ENCODE peak calls at places on chromosomes 4 and X, in four cellular contexts. X is GM12878, E is K562, O is HepG2. I is an unnamed sample.

GRCh38 chr4:108172780-108173598 is 4.3 kb upstream of the LEF1 start:
- DNase-seq in O (peak; percentile 41), E (peak; percentile 86), X (no peak), I (no peak)

GRCh38 chr4:33722254-33722653 is 2522.1 kb downstream of the ARAP2 start:
- DNase-seq in O (no peak), X (no peak), E (no peak), I (no peak)

GRCh38 chr4:142574306-142574705 is 271.8 kb downstream of the INPP4B start:
- DNase-seq in X (no peak), E (no peak), O (no peak), I (no peak)

GRCh38 chrX:71253253-71254091 is 468 bp downstream of the ZMYM3 start:
- DNase-seq in X (no peak), O (peak; percentile 13), E (peak; percentile 71), I (no peak)

GRCh38 chr4:89160806-89161205 is 49.5 kb downstream of the TIGD2 start:
- DNase-seq in X (no peak), E (no peak), O (no peak), I (no peak)

GRCh38 chrX:46144566-46144965 is 400.7 kb downstream of the ZNF674 start:
- DNase-seq in X (no peak), E (no peak), O (no peak), I (no peak)

GRCh38 chr4:178415925-178416324 is 973.7 kb upstream of the AGA start:
- DNase-seq in X (no peak), E (no peak), O (no peak), I (no peak)

GRCh38 chrX:134622056-134622812 is 36.0 kb downstream of the PLAC1 start:
- DNase-seq in O (no peak), X (peak; percentile 35), E (peak; percentile 57), I (no peak)

GRCh38 chrX:81890476-81890875 is 688.6 kb downstream of the SH3BGRL start:
- DNase-seq in X (no peak), E (no peak), O (no peak), I (no peak)

GRCh38 chr4:170198742-170199141 is 109.0 kb upstream of the AADAT start:
- DNase-seq in O (no peak), X (no peak), E (no peak), I (no peak)

GRCh38 chr4:76072760-76073159 is 1.7 kb upstream of the ART3 start:
- DNase-seq in E (no peak), O (no peak), X (no peak), I (no peak)

GRCh38 chr4:156898373-156899117 is 73.1 kb downstream of the PDGFC start:
- DNase-seq in E (no peak), O (peak; percentile 35), X (no peak), I (no peak)
- TF ChIP-seq CREB1 in E (no peak), O (no peak), X (no peak), I (no peak)

GRCh38 chr4:151854731-151855130 is 93.9 kb upstream of the GATB start:
- DNase-seq in O (no peak), X (no peak), E (no peak), I (no peak)

GRCh38 chr4:151851354-151851753 is 90.5 kb upstream of the GATB start:
- DNase-seq in E (no peak), X (no peak), O (no peak), I (no peak)

GRCh38 chr4:151852202-151852601 is 91.4 kb upstream of the GATB start:
- DNase-seq in X (no peak), E (no peak), O (no peak), I (no peak)

GRCh38 chr4:151850751-151851150 is 89.9 kb upstream of the GATB start:
- DNase-seq in O (no peak), E (no peak), X (no peak), I (no peak)

DNA sequence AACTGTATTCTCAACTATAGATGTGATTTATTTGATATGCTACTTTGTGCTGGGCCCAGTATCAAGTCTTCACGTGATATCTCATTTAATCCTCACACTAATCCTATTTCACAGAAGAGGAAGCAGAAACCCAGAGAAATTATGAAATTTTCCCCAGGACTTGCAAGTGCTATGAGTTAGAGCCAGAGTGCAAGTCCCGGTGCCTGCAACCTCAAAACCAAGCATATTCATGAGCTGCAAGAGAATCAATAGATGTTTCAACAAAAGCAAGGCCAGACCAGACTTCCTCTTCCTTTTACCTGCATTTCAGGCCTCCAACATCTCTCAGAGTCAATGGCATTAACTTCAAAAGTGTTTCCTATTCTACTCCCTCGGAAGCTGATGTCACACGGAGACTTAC is 92.2 kb upstream of the GATB start:
- DNase-seq in O (no peak), X (no peak), E (no peak), I (no peak)
- TF ChIP-seq RFX5 in O (no peak), X (no peak), E (no peak), I (no peak)

DNA sequence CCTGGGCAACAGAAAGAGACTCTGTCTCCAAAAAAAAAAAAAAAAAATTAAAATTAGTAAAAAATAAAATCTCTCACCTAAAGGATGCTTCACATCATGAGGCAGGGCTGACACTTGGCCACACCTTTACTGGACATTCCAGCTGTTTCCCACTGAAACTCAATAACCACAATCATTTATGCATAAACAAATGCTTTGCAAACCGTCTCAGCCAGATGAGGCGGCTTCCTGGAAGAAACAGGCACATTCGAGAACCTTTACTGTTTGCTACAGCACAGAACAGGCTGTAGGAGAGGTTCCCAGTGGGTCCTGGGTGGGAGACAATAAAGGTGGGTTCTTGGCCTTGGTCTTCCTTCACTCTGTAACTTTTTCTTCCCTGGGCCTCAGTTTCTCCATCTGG is 10.9 kb upstream of the TBC1D14 start:
- DNase-seq in E (no peak), O (no peak), X (no peak), I (no peak)
- TF ChIP-seq CREB1 in E (no peak), O (no peak), X (no peak), I (no peak)

DNA sequence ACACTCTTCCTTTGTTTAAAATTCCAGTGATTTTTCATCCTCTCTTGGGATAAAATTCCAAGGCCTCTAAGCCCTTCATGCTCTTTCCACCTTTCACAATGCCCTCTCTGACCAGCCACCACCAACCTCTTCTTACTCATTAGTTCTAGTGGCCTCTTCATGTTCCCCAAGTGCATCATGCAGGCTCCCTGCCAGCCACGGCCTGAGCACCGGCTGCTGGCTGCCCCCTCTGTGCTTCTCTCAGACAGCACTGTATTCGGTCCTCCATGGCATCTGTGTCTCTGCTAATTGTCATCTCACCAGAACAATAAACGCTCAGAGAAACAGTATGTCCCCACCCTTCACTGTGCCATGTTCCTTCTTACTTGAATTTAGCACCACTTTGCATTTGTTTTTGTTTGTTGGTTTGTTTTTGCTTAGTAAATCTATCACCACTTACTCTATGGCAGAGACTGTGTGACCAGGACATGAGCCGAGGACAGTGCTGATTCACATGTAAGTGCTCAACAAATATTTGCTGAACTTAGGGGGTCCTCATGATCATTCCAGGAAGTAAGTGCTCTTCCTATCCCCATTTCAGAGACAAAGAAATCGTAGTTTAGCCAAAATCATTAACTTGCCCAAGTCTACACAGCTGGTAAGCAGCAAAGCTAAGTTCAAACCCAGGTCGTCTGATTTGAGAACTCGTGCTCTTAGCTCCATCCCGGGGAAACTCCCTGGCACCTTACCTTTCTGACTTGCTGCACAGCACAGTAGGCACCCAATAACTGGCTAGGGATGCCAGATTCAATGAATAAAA is 77.1 kb upstream of the UCP1 start:
- DNase-seq in O (peak; percentile 49), E (no peak), X (no peak), I (no peak)
- TF ChIP-seq RFX5 in O (no peak), E (no peak), X (no peak), I (no peak)

GRCh38 chrX:155086202-155086840 is 15.0 kb downstream of the BRCC3 start:
- DNase-seq in X (no peak), O (peak; percentile 21), E (peak; percentile 53), I (peak; percentile 27)

GRCh38 chrX:155086961-155087735 is 15.8 kb downstream of the BRCC3 start:
- DNase-seq in X (no peak), E (peak; percentile 17), O (no peak), I (no peak)
- TF ChIP-seq CREB1 in X (no peak), E (no peak), O (no peak), I (no peak)

GRCh38 chrX:51825432-51825831 is 68.0 kb upstream of the MAGED1 start:
- DNase-seq in X (no peak), E (no peak), O (no peak), I (no peak)
- TF ChIP-seq RFX5 in X (no peak), E (no peak), O (no peak), I (no peak)

GRCh38 chr4:8568068-8568668 is 12.0 kb upstream of the GPR78 start:
- DNase-seq in O (no peak), E (no peak), X (no peak), I (peak; percentile 63)
- TF ChIP-seq CREB1 in O (no peak), E (no peak), X (no peak), I (no peak)

GRCh38 chr4:128298129-128298758 is 10.6 kb upstream of the PGRMC2 start:
- DNase-seq in X (no peak), E (no peak), O (no peak), I (no peak)

GRCh38 chr4:128295255-128295654 is 7.6 kb upstream of the PGRMC2 start:
- DNase-seq in E (no peak), O (no peak), X (no peak), I (no peak)

GRCh38 chr4:128292349-128292748 is 4.7 kb upstream of the PGRMC2 start:
- DNase-seq in O (no peak), E (no peak), X (no peak), I (no peak)

GRCh38 chr4:128291096-128291495 is 3.5 kb upstream of the PGRMC2 start:
- DNase-seq in X (no peak), O (no peak), E (no peak), I (no peak)

DNA sequence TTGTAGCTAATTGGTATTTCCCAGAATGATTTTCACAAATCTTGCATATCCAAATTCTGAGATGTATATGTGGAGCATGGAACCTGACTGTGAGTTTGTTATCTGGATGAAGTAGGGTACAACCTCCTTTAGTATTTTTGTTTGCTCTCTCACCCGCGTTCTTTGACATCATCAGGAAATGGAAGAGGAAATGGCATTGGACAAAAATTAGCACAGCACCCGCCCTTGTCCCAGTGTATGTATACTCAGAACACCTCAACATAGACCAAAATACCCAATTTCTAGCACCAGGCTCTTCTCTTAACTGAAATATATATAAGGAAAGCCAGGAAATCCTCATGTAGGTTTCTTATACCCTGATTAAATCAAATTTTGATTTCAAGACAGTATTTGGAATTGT is 6.9 kb upstream of the PGRMC2 start:
- DNase-seq in X (no peak), E (no peak), O (no peak), I (no peak)
- TF ChIP-seq RFX5 in X (no peak), E (no peak), O (no peak), I (no peak)

GRCh38 chr4:54213001-54213400 is 16.1 kb upstream of the PDGFRA start:
- DNase-seq in E (no peak), O (no peak), X (no peak), I (no peak)

GRCh38 chr4:54213812-54214211 is 15.3 kb upstream of the PDGFRA start:
- DNase-seq in X (no peak), O (no peak), E (no peak), I (no peak)

GRCh38 chr4:54215379-54216072 is 13.6 kb upstream of the PDGFRA start:
- DNase-seq in O (no peak), E (no peak), X (no peak), I (no peak)

DNA sequence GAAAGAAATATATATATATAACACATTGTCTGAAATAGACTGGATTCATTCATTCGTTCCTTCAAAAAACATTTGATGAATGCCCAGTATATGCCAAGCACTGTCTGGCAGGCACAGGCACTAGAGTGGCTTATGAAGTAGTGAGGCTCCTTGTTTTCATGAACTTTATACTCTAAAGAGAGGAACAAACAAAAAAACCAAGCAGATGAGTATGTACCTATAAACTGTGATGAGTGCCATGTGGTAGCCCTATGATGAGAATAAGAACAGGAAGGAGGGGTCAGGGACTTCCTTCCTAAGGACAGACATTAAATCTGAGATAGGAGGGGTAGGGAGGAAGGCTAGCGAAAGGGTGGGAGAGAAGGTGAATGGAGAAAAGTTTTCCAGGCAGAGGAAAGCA is 19.5 kb upstream of the PDGFRA start:
- DNase-seq in E (no peak), X (no peak), O (no peak), I (no peak)
- TF ChIP-seq CREB1 in E (no peak), X (no peak), O (no peak), I (no peak)

GRCh38 chr4:123600426-123600825 is 203.8 kb downstream of the SPRY1 start:
- DNase-seq in O (no peak), X (no peak), E (no peak), I (no peak)
- TF ChIP-seq RFX5 in O (no peak), X (no peak), E (no peak), I (no peak)

I was measured in H1.